ENCODE peak calls at places on chromosomes 5 and 9, in four cellular contexts. H is WTC11, B is HepG2, S is K562. L is an unnamed sample.

GRCh38 chr5:41978686-41979085 is 53.6 kb downstream of the FBXO4 start:
- DNase-seq in H (no peak), S (no peak), B (no peak), L (no peak)

GRCh38 chr5:37272564-37272963 is 23.4 kb upstream of the CPLANE1 start:
- DNase-seq in B (no peak), H (peak; percentile 17), S (peak; percentile 3), L (no peak)

GRCh38 chr9:37944671-37945481 is 40.9 kb upstream of the SLC25A51 start:
- DNase-seq in B (no peak), H (peak; percentile 54), S (no peak), L (no peak)

GRCh38 chr5:103867857-103868598 is 305.4 kb upstream of the NUDT12 start:
- DNase-seq in S (no peak), B (no peak), H (no peak), L (no peak)

GRCh38 chr5:125412561-125413535 is 666.4 kb upstream of the ZNF608 start:
- DNase-seq in S (no peak), H (peak; percentile 75), B (peak; percentile 4), L (peak; percentile 78)

GRCh38 chr5:140054086-140054689 is 11.1 kb upstream of the NRG2 start:
- DNase-seq in S (no peak), B (no peak), H (no peak), L (no peak)

GRCh38 chr5:104751969-104752368 is 1189.4 kb upstream of the NUDT12 start:
- DNase-seq in B (no peak), H (no peak), S (no peak), L (no peak)

GRCh38 chr5:42570946-42571625 is 147.8 kb downstream of the GHR start:
- DNase-seq in B (no peak), S (no peak), H (no peak), L (no peak)

GRCh38 chr9:90882991-90883600 is 81.5 kb downstream of the SYK start:
- DNase-seq in S (no peak), B (no peak), H (no peak), L (no peak)

GRCh38 chr5:76257897-76258296 is 145.2 kb upstream of the IQGAP2 start:
- DNase-seq in S (no peak), H (no peak), B (no peak), L (no peak)

GRCh38 chr5:15627647-15628046 is 127.7 kb downstream of the FBXL7 start:
- DNase-seq in H (no peak), S (no peak), B (no peak), L (no peak)

GRCh38 chr9:33677506-33677809 is 117.9 kb upstream of the PRSS3 start:
- DNase-seq in H (no peak), S (no peak), B (no peak), L (no peak)

GRCh38 chr5:102843997-102844396 is 88.9 kb downstream of the PAM start:
- DNase-seq in S (no peak), B (no peak), H (no peak), L (no peak)

GRCh38 chr9:2657427-2657826 is 35.8 kb downstream of the VLDLR start:
- DNase-seq in H (no peak), S (no peak), B (no peak), L (no peak)

GRCh38 chr5:100746730-100747129 is 156.4 kb downstream of the ST8SIA4 start:
- DNase-seq in B (no peak), S (no peak), H (no peak), L (no peak)

GRCh38 chr5:94422819-94423218 is 195.6 kb downstream of the KIAA0825 start:
- DNase-seq in S (no peak), B (no peak), H (no peak), L (no peak)

GRCh38 chr9:29211681-29212589 is 1638.7 kb upstream of the C9orf72 start:
- DNase-seq in H (peak; percentile 72), S (no peak), B (peak; percentile 12), L (peak; percentile 69)

GRCh38 chr5:79961731-79962579 is 29.1 kb downstream of the MTX3 start:
- DNase-seq in H (no peak), S (no peak), B (no peak), L (no peak)

GRCh38 chr5:149002053-149002452 is 60.8 kb downstream of the SH3TC2 start:
- DNase-seq in S (no peak), H (no peak), B (peak; percentile 94), L (no peak)

GRCh38 chr9:81535542-81536241 is 153.7 kb downstream of the TLE1 start:
- DNase-seq in B (peak; percentile 99), H (no peak), S (no peak), L (no peak)

GRCh38 chr5:119420173-119420572 is 32.1 kb upstream of the HSD17B4 start:
- DNase-seq in H (no peak), S (no peak), B (no peak), L (no peak)

GRCh38 chr5:35198096-35198495 is 32.2 kb downstream of the PRLR start:
- DNase-seq in H (no peak), S (no peak), B (peak; percentile 24), L (no peak)

GRCh38 chr9:95089257-95089873 is 228.1 kb downstream of the FANCC start:
- DNase-seq in H (no peak), S (no peak), B (no peak), L (no peak)

GRCh38 chr9:106835840-106836239 is 27.1 kb upstream of the ZNF462 start:
- DNase-seq in S (no peak), H (no peak), B (no peak), L (no peak)

GRCh38 chr9:90914868-90915483 is 113.4 kb downstream of the SYK start:
- DNase-seq in B (peak; percentile 63), S (peak; percentile 74), H (peak; percentile 82), L (peak; percentile 87)

GRCh38 chr5:102763734-102764133 is 8.6 kb downstream of the PAM start:
- DNase-seq in S (no peak), H (no peak), B (no peak), L (no peak)

GRCh38 chr9:115595951-115596742 is 478.2 kb upstream of the TNC start:
- DNase-seq in S (no peak), B (no peak), H (no peak), L (no peak)

GRCh38 chr9:129256959-129257713 is 79.1 kb upstream of the IER5L start:
- DNase-seq in H (no peak), S (no peak), B (no peak), L (no peak)

GRCh38 chr5:55507574-55507973 is 27.2 kb downstream of the PLPP1 start:
- DNase-seq in S (no peak), B (no peak), H (no peak), L (no peak)

GRCh38 chr9:88106492-88106891 is 31.8 kb downstream of the SPATA31C2 start:
- DNase-seq in H (peak; percentile 21), B (no peak), S (no peak), L (no peak)

GRCh38 chr5:51889703-51890102 is 506.5 kb downstream of the ISL1 start:
- DNase-seq in B (no peak), H (no peak), S (no peak), L (no peak)
- TF ChIP-seq ELF4 in B (no peak), H (no peak), S (no peak), L (no peak)

DNA sequence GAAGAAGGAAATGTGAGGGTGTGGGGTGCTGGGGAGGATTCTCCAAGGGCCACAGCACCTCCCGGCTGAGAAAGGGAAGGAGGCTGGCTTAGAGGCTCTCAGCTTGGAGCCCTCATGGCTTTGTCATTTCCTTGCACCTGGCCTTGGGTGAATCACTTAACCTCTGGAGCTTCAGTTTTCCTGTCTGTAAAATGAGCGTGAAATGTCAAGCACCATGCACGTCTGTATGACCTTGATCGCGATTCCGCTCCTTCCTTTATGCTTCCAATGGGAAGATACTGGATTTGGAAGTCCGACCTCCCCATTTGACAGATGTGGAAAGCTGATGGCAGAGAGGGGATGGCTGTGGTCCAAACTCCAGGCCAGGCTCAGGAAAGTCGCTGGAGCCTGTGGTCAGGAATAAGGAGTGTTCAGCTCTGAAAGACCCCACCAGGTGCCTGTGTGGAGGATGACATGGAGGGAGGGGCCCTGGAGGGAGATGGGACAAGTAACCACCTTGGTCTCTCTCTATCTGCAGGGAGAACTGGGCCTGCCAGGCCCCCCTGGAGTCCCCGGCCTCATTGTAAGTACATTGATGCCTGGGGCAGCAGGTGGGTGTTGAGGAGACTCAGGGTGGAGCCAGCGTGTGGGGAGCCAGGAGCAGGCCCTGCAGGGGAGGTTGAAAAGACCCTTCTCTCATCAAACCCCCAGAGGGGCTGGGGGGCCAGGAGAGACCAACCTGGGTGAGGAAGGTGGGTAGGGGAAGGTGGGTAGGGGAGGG is 66.5 kb downstream of the COL27A1 start:
- DNase-seq in S (no peak), B (no peak), H (no peak), L (no peak)
- TF ChIP-seq ELF4 in S (no peak), B (no peak), H (no peak), L (no peak)

GRCh38 chr5:1519631-1520141 is 4.1 kb downstream of the LPCAT1 start:
- DNase-seq in S (no peak), H (no peak), B (no peak), L (no peak)
- TF ChIP-seq ELF4 in S (no peak), H (no peak), B (no peak), L (no peak)

GRCh38 chr5:84397385-84397784 is 12.7 kb upstream of the EDIL3 start:
- DNase-seq in S (no peak), H (no peak), B (no peak), L (no peak)

GRCh38 chr5:84393969-84394368 is 9.3 kb upstream of the EDIL3 start:
- DNase-seq in B (no peak), S (no peak), H (no peak), L (no peak)

GRCh38 chr5:84392836-84393235 is 8.2 kb upstream of the EDIL3 start:
- DNase-seq in S (no peak), B (no peak), H (no peak), L (no peak)
- TF ChIP-seq ELF4 in S (no peak), B (no peak), H (no peak), L (no peak)

GRCh38 chr5:60677831-60678664 is 21.9 kb downstream of the DEPDC1B start:
- DNase-seq in H (no peak), S (peak; percentile 37), B (peak; percentile 64), L (peak; percentile 24)
- TF ChIP-seq ELF4 in H (no peak), S (no peak), B (no peak), L (no peak)

DNA sequence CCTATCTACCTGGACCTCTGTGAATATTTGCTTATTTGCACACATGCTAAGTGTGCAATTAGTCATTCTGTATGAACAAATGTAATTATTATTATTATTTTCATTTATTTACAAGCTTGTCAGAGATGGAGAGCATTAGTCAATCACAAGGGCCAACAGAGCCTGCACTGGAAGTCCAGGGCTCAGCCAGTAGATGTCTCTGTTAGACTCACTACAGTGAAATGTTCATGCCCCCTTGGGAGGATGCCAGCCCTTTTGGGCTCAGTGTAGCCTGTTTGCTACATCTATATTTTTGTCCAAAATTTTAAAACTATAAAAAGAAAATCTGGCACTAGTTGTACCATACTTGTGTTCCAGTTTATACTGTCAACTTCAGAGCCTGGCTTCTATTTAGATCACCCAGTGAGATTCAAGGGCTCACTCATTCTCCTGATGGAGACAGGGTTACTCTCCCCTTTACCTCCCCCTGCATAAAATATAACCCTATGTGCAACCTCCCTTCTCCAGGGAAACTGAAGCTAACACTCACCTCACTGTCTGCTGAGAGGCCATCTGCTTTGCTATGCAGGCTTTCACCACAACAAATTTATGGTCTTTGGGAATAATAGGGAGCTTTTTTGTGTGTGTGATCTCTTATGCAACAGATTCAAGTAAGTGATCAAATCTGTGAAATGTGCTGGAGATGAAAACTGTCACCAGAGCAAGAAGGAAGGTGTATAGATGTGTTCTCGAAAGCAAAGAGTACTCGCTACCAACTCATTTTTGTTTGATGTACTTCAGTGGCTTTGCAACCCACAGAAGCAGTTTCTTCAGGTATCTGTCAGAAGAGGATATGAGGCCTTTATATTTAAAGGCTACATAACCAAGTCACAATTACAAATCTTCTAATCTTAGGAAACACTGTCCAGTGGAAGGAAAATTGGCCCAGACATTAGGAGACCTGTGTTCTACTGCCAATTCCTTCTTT is 99.9 kb upstream of the TLE4 start:
- DNase-seq in H (peak; percentile 13), S (no peak), B (no peak), L (peak; percentile 68)
- TF ChIP-seq ELF4 in H (no peak), S (no peak), B (no peak), L (no peak)

L was measured in HEK293T.